ENCODE peak calls at places on chromosomes 16 and 17, in seven cellular contexts. One of them, this sample, is unnamed.

GRCh38 chr16:31531096-31531495 is 3.4 kb downstream of the AHSP start:
- DNase-seq in cardiac muscle cell: no peak
- DNase-seq in astrocyte of the cerebellum: no peak
- DNase-seq in ovary: no peak
- DNase-seq in prostate gland: no peak
- DNase-seq in tibial nerve: no peak
- DNase-seq in stomach: no peak
- DNase-seq in this sample: no peak

GRCh38 chr17:62819511-62820221 is 11.6 kb upstream of the MARCHF10 start:
- DNase-seq in tibial nerve: peak
- DNase-seq in prostate gland: peak
- DNase-seq in ovary: peak
- DNase-seq in astrocyte of the cerebellum: peak
- DNase-seq in cardiac muscle cell: peak
- DNase-seq in stomach: peak
- DNase-seq in this sample: peak

GRCh38 chr16:66304961-66305360 is 61.5 kb upstream of the CDH5 start:
- DNase-seq in cardiac muscle cell: no peak
- DNase-seq in tibial nerve: no peak
- DNase-seq in prostate gland: no peak
- DNase-seq in ovary: no peak
- DNase-seq in astrocyte of the cerebellum: no peak
- DNase-seq in stomach: peak
- DNase-seq in this sample: no peak

GRCh38 chr17:5283531-5284315 is 1.6 kb downstream of the RABEP1 start:
- DNase-seq in ovary: no peak
- DNase-seq in prostate gland: no peak
- DNase-seq in stomach: no peak
- DNase-seq in cardiac muscle cell: peak
- DNase-seq in astrocyte of the cerebellum: no peak
- DNase-seq in tibial nerve: no peak
- DNase-seq in this sample: no peak

GRCh38 chr16:49701867-49702494 is 153.9 kb downstream of the ZNF423 start:
- DNase-seq in ovary: peak
- DNase-seq in astrocyte of the cerebellum: peak
- DNase-seq in prostate gland: peak
- DNase-seq in cardiac muscle cell: peak
- DNase-seq in stomach: no peak
- DNase-seq in tibial nerve: peak
- DNase-seq in this sample: peak

GRCh38 chr17:79931517-79932309 is 92.5 kb upstream of the CBX4 start:
- DNase-seq in prostate gland: no peak
- DNase-seq in ovary: peak
- DNase-seq in cardiac muscle cell: peak
- DNase-seq in tibial nerve: no peak
- DNase-seq in astrocyte of the cerebellum: no peak
- DNase-seq in stomach: no peak
- DNase-seq in this sample: no peak

GRCh38 chr16:28543072-28543471 is 4.3 kb upstream of the NUPR1 start:
- DNase-seq in tibial nerve: no peak
- DNase-seq in ovary: no peak
- DNase-seq in prostate gland: peak
- DNase-seq in astrocyte of the cerebellum: no peak
- DNase-seq in cardiac muscle cell: no peak
- DNase-seq in stomach: peak
- DNase-seq in this sample: no peak

GRCh38 chr17:65198653-65199382 is 61.6 kb downstream of the RGS9 start:
- DNase-seq in ovary: no peak
- DNase-seq in cardiac muscle cell: peak
- DNase-seq in prostate gland: peak
- DNase-seq in astrocyte of the cerebellum: peak
- DNase-seq in stomach: no peak
- DNase-seq in tibial nerve: no peak
- DNase-seq in this sample: no peak

GRCh38 chr17:41537990-41538389 is 9.9 kb upstream of the KRT19 start:
- DNase-seq in ovary: no peak
- DNase-seq in prostate gland: no peak
- DNase-seq in stomach: no peak
- DNase-seq in cardiac muscle cell: peak
- DNase-seq in tibial nerve: no peak
- DNase-seq in astrocyte of the cerebellum: no peak
- DNase-seq in this sample: no peak

GRCh38 chr16:86854058-86854621 is 275.8 kb downstream of the FOXL1 start:
- DNase-seq in tibial nerve: no peak
- DNase-seq in ovary: no peak
- DNase-seq in cardiac muscle cell: peak
- DNase-seq in prostate gland: no peak
- DNase-seq in stomach: no peak
- DNase-seq in astrocyte of the cerebellum: no peak
- DNase-seq in this sample: peak

GRCh38 chr16:69523571-69523970 is 42.2 kb upstream of the NFAT5 start:
- DNase-seq in stomach: no peak
- DNase-seq in cardiac muscle cell: no peak
- DNase-seq in prostate gland: no peak
- DNase-seq in ovary: no peak
- DNase-seq in tibial nerve: no peak
- DNase-seq in astrocyte of the cerebellum: no peak
- DNase-seq in this sample: no peak

GRCh38 chr16:31388535-31388934 is 4.6 kb upstream of the ITGAD start:
- DNase-seq in ovary: no peak
- DNase-seq in cardiac muscle cell: no peak
- DNase-seq in prostate gland: no peak
- DNase-seq in astrocyte of the cerebellum: no peak
- DNase-seq in tibial nerve: no peak
- DNase-seq in stomach: no peak
- DNase-seq in this sample: no peak

GRCh38 chr16:8229011-8229520 is 361.2 kb downstream of the TMEM114 start:
- DNase-seq in ovary: no peak
- DNase-seq in astrocyte of the cerebellum: no peak
- DNase-seq in prostate gland: no peak
- DNase-seq in cardiac muscle cell: no peak
- DNase-seq in tibial nerve: no peak
- DNase-seq in stomach: no peak
- DNase-seq in this sample: no peak

GRCh38 chr17:76556759-76557367 is 17.0 kb downstream of the PRCD start:
- DNase-seq in astrocyte of the cerebellum: no peak
- DNase-seq in cardiac muscle cell: peak
- DNase-seq in stomach: peak
- DNase-seq in tibial nerve: no peak
- DNase-seq in prostate gland: no peak
- DNase-seq in ovary: peak
- DNase-seq in this sample: no peak

GRCh38 chr17:4840893-4841242 is 7.7 kb downstream of the MINK1 start:
- DNase-seq in astrocyte of the cerebellum: no peak
- DNase-seq in cardiac muscle cell: no peak
- DNase-seq in stomach: no peak
- DNase-seq in prostate gland: no peak
- DNase-seq in tibial nerve: no peak
- DNase-seq in ovary: no peak
- DNase-seq in this sample: no peak

GRCh38 chr16:54040975-54041374 is 245.6 kb downstream of the IRX3 start:
- DNase-seq in cardiac muscle cell: no peak
- DNase-seq in ovary: no peak
- DNase-seq in prostate gland: no peak
- DNase-seq in tibial nerve: no peak
- DNase-seq in stomach: no peak
- DNase-seq in astrocyte of the cerebellum: no peak
- DNase-seq in this sample: no peak

GRCh38 chr17:72507370-72507769 is 386.6 kb downstream of the SOX9 start:
- DNase-seq in ovary: no peak
- DNase-seq in tibial nerve: no peak
- DNase-seq in cardiac muscle cell: no peak
- DNase-seq in prostate gland: no peak
- DNase-seq in stomach: no peak
- DNase-seq in astrocyte of the cerebellum: no peak
- DNase-seq in this sample: no peak

GRCh38 chr16:57775661-57776469 is 26.4 kb downstream of the KIFC3 start:
- DNase-seq in tibial nerve: no peak
- DNase-seq in astrocyte of the cerebellum: no peak
- DNase-seq in cardiac muscle cell: peak
- DNase-seq in stomach: no peak
- DNase-seq in prostate gland: no peak
- DNase-seq in ovary: no peak
- DNase-seq in this sample: no peak

GRCh38 chr17:71380535-71380934 is 740.3 kb upstream of the SOX9 start:
- DNase-seq in cardiac muscle cell: no peak
- DNase-seq in prostate gland: no peak
- DNase-seq in astrocyte of the cerebellum: no peak
- DNase-seq in ovary: no peak
- DNase-seq in stomach: no peak
- DNase-seq in tibial nerve: no peak
- DNase-seq in this sample: no peak

GRCh38 chr16:85583491-85584181 is 29.5 kb upstream of the GSE1 start:
- DNase-seq in ovary: no peak
- DNase-seq in cardiac muscle cell: peak
- DNase-seq in stomach: no peak
- DNase-seq in prostate gland: no peak
- DNase-seq in astrocyte of the cerebellum: no peak
- DNase-seq in tibial nerve: no peak
- DNase-seq in this sample: peak

GRCh38 chr16:5502467-5502869 is 404.9 kb upstream of the EEF2KMT start:
- DNase-seq in tibial nerve: no peak
- DNase-seq in prostate gland: no peak
- DNase-seq in astrocyte of the cerebellum: peak
- DNase-seq in stomach: no peak
- DNase-seq in cardiac muscle cell: no peak
- DNase-seq in ovary: no peak
- DNase-seq in this sample: no peak
- TF ChIP-seq CTCF in tibial nerve: no peak
- TF ChIP-seq CTCF in prostate gland: no peak
- TF ChIP-seq CTCF in astrocyte of the cerebellum: peak
- TF ChIP-seq CTCF in stomach: no peak
- TF ChIP-seq CTCF in cardiac muscle cell: no peak
- TF ChIP-seq CTCF in ovary: no peak
- TF ChIP-seq CTCF in this sample: no peak

GRCh38 chr17:40330850-40331470 is 22.0 kb downstream of the RARA start:
- DNase-seq in ovary: no peak
- DNase-seq in stomach: no peak
- DNase-seq in prostate gland: no peak
- DNase-seq in tibial nerve: no peak
- DNase-seq in cardiac muscle cell: no peak
- DNase-seq in astrocyte of the cerebellum: no peak
- DNase-seq in this sample: no peak

GRCh38 chr17:40328386-40328766 is 19.4 kb downstream of the RARA start:
- DNase-seq in astrocyte of the cerebellum: no peak
- DNase-seq in cardiac muscle cell: no peak
- DNase-seq in prostate gland: no peak
- DNase-seq in tibial nerve: no peak
- DNase-seq in ovary: no peak
- DNase-seq in stomach: no peak
- DNase-seq in this sample: no peak

GRCh38 chr17:40329981-40330794 is 21.2 kb downstream of the RARA start:
- DNase-seq in cardiac muscle cell: no peak
- DNase-seq in astrocyte of the cerebellum: no peak
- DNase-seq in tibial nerve: no peak
- DNase-seq in prostate gland: peak
- DNase-seq in ovary: no peak
- DNase-seq in stomach: peak
- DNase-seq in this sample: no peak

GRCh38 chr17:40333781-40334453 is 24.9 kb downstream of the RARA start:
- DNase-seq in prostate gland: no peak
- DNase-seq in astrocyte of the cerebellum: no peak
- DNase-seq in cardiac muscle cell: no peak
- DNase-seq in ovary: no peak
- DNase-seq in tibial nerve: no peak
- DNase-seq in stomach: no peak
- DNase-seq in this sample: no peak

DNA sequence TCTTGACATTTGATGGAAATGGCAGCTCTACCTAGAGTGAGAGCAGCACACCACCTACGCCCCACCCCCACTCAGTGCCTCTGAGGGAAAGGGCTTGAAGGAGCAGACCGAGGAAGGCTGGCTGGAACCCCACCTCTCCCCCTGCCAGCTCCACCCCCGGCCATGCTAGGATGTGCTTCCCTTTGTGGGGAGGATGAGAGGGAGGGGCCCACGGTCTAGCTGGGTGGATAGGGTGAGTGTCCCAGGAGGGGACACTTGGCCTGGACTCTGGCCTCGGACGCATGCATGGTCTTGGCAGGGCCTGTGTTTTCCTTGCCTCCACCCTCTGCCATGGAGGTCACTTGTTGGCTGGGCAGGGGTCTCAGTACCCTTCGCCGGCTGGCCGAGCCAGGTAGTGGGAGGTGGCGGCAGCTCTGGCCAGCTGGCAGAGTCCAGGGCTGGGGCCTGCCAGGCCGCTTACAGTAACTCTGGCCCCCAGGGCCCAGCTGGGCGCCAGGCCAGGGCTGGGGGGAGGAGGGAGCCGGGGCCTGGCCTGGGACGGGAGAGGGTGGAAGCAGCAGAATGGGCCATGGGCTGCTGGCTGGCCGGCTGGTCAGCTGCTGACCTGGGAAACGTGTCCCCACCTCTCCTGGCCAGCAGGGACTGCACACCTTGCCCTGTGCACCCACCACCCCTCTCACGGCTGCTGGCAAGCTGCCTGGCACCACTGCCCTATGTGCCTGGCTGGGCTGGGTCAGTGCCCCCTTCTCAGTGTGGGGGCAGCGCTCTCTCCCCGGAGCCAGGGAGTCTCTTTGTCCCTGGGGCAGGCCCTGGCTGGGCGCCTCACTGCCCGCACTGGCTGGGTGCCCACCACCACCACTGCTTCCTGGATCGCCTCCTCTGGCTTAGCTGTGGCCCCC is 23.0 kb downstream of the RARA start:
- DNase-seq in ovary: peak
- DNase-seq in astrocyte of the cerebellum: no peak
- DNase-seq in tibial nerve: peak
- DNase-seq in cardiac muscle cell: peak
- DNase-seq in prostate gland: peak
- DNase-seq in stomach: peak
- DNase-seq in this sample: no peak
- H3K4me3 ChIP-seq in ovary: no peak
- H3K4me3 ChIP-seq in astrocyte of the cerebellum: no peak
- H3K4me3 ChIP-seq in tibial nerve: peak
- H3K4me3 ChIP-seq in cardiac muscle cell: no peak
- H3K4me3 ChIP-seq in prostate gland: peak
- H3K4me3 ChIP-seq in stomach: peak
- H3K4me3 ChIP-seq in this sample: no peak

GRCh38 chr16:27330542-27330941 is 16.8 kb downstream of the IL4R start:
- DNase-seq in prostate gland: no peak
- DNase-seq in ovary: peak
- DNase-seq in cardiac muscle cell: peak
- DNase-seq in tibial nerve: peak
- DNase-seq in stomach: no peak
- DNase-seq in astrocyte of the cerebellum: peak
- DNase-seq in this sample: peak
- TF ChIP-seq CTCF in prostate gland: no peak
- TF ChIP-seq CTCF in ovary: no peak
- TF ChIP-seq CTCF in cardiac muscle cell: no peak
- TF ChIP-seq CTCF in tibial nerve: no peak
- TF ChIP-seq CTCF in stomach: no peak
- TF ChIP-seq CTCF in astrocyte of the cerebellum: no peak
- TF ChIP-seq CTCF in this sample: no peak

DNA sequence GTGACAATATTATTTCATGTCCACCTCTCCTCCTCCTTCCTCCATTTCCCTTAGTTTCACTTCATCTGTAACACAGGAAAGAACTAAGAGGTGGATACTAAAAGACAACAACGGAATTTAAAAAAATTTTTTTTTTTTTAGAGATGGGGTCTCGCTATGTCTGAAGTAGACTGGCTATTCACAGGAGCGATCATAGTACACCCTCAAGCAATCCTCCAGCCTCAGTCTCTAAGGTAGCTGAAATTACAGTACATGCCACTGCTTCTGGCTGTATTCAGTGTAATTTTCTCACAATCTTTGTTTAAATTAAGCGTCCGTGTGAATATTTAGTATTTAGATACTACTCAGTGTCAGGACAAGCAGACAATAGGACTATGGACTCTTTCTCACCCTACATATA is 35.6 kb downstream of the FBXL20 start:
- DNase-seq in tibial nerve: no peak
- DNase-seq in ovary: no peak
- DNase-seq in stomach: no peak
- DNase-seq in cardiac muscle cell: no peak
- DNase-seq in astrocyte of the cerebellum: no peak
- DNase-seq in prostate gland: no peak
- DNase-seq in this sample: no peak
- H3K4me3 ChIP-seq in tibial nerve: no peak
- H3K4me3 ChIP-seq in ovary: peak
- H3K4me3 ChIP-seq in stomach: no peak
- H3K4me3 ChIP-seq in cardiac muscle cell: no peak
- H3K4me3 ChIP-seq in astrocyte of the cerebellum: no peak
- H3K4me3 ChIP-seq in prostate gland: no peak
- H3K4me3 ChIP-seq in this sample: no peak

This sample was measured in AG09309.